ENCODE peak calls at places on chromosomes 7 and 10, in four cellular contexts. S is GM12878, Z is K562, E is HepG2. M is an unnamed sample.

GRCh38 chr10:13834581-13835286 is 248.0 kb downstream of the PRPF18 start:
- DNase-seq in Z (no peak), S (no peak), E (no peak), M (no peak)

GRCh38 chr10:75347211-75347610 is 54.4 kb downstream of the ZNF503 start:
- DNase-seq in E (no peak), Z (no peak), S (no peak), M (no peak)

GRCh38 chr10:83375274-83375673 is 764.0 kb upstream of the GHITM start:
- DNase-seq in E (no peak), Z (no peak), S (no peak), M (no peak)

GRCh38 chr10:70851597-70852475 is 36.1 kb downstream of the SGPL1 start:
- DNase-seq in S (no peak), E (peak; percentile 91), Z (no peak), M (no peak)

GRCh38 chr10:132654708-132655661 is 117.4 kb downstream of the INPP5A start:
- DNase-seq in S (no peak), Z (peak; percentile 79), E (peak; percentile 20), M (peak; percentile 7)

GRCh38 chr10:124706876-124707516 is 37.2 kb downstream of the FAM53B start:
- DNase-seq in Z (no peak), S (no peak), E (no peak), M (no peak)

GRCh38 chr7:69537691-69538090 is 60.6 kb upstream of the AUTS2 start:
- DNase-seq in E (no peak), Z (no peak), S (no peak), M (no peak)

GRCh38 chr10:35606423-35606822 is 1.3 kb downstream of the GJD4 start:
- DNase-seq in E (no peak), Z (no peak), S (no peak), M (no peak)

GRCh38 chr7:116325517-116325916 is 115.2 kb downstream of the TES start:
- DNase-seq in S (no peak), Z (no peak), E (no peak), M (no peak)

GRCh38 chr10:7316839-7317238 is 94.0 kb downstream of the SFMBT2 start:
- DNase-seq in S (no peak), Z (no peak), E (no peak), M (no peak)

GRCh38 chr10:12638103-12638502 is 288.8 kb downstream of the CAMK1D start:
- DNase-seq in Z (no peak), S (no peak), E (peak; percentile 24), M (no peak)

GRCh38 chr7:158329686-158330085 is 257.9 kb downstream of the PTPRN2 start:
- DNase-seq in Z (no peak), E (no peak), S (no peak), M (no peak)

GRCh38 chr7:79553811-79554555 is 100.5 kb upstream of the MAGI2 start:
- DNase-seq in S (no peak), Z (no peak), E (no peak), M (no peak)

GRCh38 chr10:117619710-117620405 is 77.3 kb downstream of the EMX2 start:
- DNase-seq in Z (no peak), E (no peak), S (no peak), M (no peak)

GRCh38 chr10:33143160-33143728 is 185.2 kb upstream of the ITGB1 start:
- DNase-seq in S (no peak), Z (no peak), E (peak; percentile 42), M (no peak)

GRCh38 chr10:77603529-77603927 is 34.1 kb downstream of the KCNMA1 start:
- DNase-seq in Z (no peak), S (no peak), E (no peak), M (no peak)

GRCh38 chr10:119341236-119342016 is 134.1 kb downstream of the GRK5 start:
- DNase-seq in Z (peak; percentile 19), E (peak; percentile 72), S (no peak), M (no peak)

GRCh38 chr7:17042211-17042610 is 160.4 kb upstream of the AGR3 start:
- DNase-seq in E (no peak), S (no peak), Z (no peak), M (no peak)

GRCh38 chr7:47693161-47693740 is 111.3 kb upstream of the TNS3 start:
- DNase-seq in Z (no peak), S (no peak), E (no peak), M (no peak)

GRCh38 chr7:130932667-130933432 is 198.8 kb upstream of the KLF14 start:
- DNase-seq in E (no peak), S (no peak), Z (no peak), M (no peak)

GRCh38 chr10:130749911-130750310 is 561.6 kb downstream of the TCERG1L start:
- DNase-seq in E (no peak), S (no peak), Z (no peak), M (no peak)

GRCh38 chr10:58189269-58189668 is 78.4 kb downstream of the IPMK start:
- DNase-seq in Z (no peak), E (no peak), S (no peak), M (no peak)

GRCh38 chr10:114453576-114453975 is 49.3 kb upstream of the AFAP1L2 start:
- DNase-seq in S (no peak), Z (no peak), E (no peak), M (no peak)

GRCh38 chr7:100051611-100052010 is 2.0 kb downstream of the ZSCAN21 start:
- DNase-seq in S (no peak), E (peak; percentile 39), Z (no peak), M (no peak)

GRCh38 chr10:28532509-28533314 is at the start of gene WAC:
- DNase-seq in E (peak; percentile 79), Z (peak; percentile 93), S (peak; percentile 72), M (peak; percentile 83)
- TF ChIP-seq REST in E (no peak), Z (peak; percentile 27), S (no peak), M (no peak)

GRCh38 chr10:113171662-113172061 is 221.6 kb downstream of the TCF7L2 start:
- DNase-seq in E (no peak), S (no peak), Z (no peak), M (no peak)

GRCh38 chr10:113168560-113168959 is 218.5 kb downstream of the TCF7L2 start:
- DNase-seq in E (no peak), Z (no peak), S (no peak), M (no peak)

GRCh38 chr10:113169111-113169510 is 219.1 kb downstream of the TCF7L2 start:
- DNase-seq in S (no peak), Z (no peak), E (no peak), M (no peak)

GRCh38 chr10:113167702-113168101 is 217.7 kb downstream of the TCF7L2 start:
- DNase-seq in S (no peak), Z (no peak), E (no peak), M (no peak)

GRCh38 chr10:113169853-113170455 is 219.9 kb downstream of the TCF7L2 start:
- DNase-seq in Z (no peak), E (no peak), S (peak; percentile 62), M (no peak)
- TF ChIP-seq ZBTB33 in Z (no peak), E (no peak), S (no peak), M (no peak)

DNA sequence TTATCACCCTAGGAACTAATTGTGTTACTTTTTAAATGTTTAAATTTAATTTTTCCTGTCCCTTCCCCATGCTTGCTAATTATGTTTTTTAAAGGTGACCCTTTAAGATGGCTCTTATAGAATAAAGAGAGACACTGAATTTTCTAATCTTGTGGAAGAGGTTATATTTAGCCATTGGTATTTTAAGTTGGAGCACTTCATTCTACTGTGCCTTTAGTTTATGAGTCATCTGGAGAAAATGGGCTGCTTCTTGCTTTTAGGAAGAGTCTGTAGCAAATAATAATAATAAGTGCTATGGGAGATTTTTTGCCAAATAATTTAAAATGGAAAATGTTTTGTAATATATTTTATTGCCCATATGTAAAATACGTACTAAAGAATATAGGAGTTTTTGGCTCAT is 139.7 kb downstream of the ADK start:
- DNase-seq in E (no peak), Z (no peak), S (no peak), M (no peak)
- TF ChIP-seq CEBPB in E (no peak), Z (no peak), S (no peak), M (no peak)

DNA sequence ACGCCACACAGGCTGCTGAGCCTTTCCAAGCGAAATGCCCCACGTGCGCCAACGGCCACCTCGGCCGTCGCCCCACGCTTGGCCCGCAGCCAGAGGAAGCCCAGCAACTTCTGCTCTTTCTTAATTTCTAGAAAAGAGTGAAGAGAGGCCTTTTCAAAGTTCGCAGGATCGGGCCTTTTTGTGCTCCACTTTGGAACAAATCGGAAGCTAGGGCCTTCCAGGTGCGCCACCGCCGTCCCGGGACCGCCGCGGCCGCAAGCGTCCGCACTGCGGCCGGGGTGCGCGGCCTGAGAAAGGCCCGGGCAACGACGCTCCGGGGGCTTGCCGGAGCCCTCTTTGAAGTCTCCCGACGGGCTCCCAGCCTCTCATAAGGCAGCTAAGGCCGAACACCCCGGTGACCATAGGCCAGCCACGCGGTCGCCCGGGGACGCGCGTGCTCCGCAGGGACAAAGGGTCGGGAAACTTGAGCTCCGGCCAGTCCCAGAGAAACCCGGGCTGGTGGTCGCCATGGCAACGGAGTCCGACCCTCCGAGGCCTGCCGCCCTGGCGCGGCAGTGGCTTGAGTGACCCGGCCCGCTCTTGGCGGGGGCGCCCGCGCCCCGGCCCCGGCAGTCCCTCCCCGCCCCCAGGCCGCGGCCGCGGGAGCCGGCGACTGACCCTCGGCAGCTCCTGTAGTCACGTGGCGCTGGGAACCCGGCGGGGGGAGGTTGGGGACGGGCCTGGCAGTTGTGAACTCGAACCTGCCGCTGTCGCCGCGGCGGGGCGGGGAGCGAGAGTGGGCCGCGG is at the start of gene REPIN1:
- DNase-seq in E (peak; percentile 86), S (no peak), Z (peak; percentile 97), M (peak; percentile 80)
- TF ChIP-seq REST in E (no peak), S (no peak), Z (peak; percentile 58), M (no peak)

GRCh38 chr7:24574365-24574764 is 1.1 kb downstream of the PALS2 start:
- DNase-seq in Z (peak; percentile 31), E (no peak), S (no peak), M (no peak)
- TF ChIP-seq ZBTB33 in Z (no peak), E (no peak), S (no peak), M (no peak)

GRCh38 chr7:748446-748845 is 21.4 kb upstream of the PRKAR1B start:
- DNase-seq in Z (no peak), S (no peak), E (no peak), M (no peak)
- TF ChIP-seq CEBPB in Z (no peak), S (no peak), E (no peak), M (no peak)